ENCODE peak calls at places on chromosomes 7 and 10, in five cellular contexts. V is CD4-positive, CD25-positive, alpha-beta regulatory T cell; I is ascending aorta; S is keratinocyte; N is thoracic aorta. T is an unnamed sample.

GRCh38 chr10:75508239-75508813 is 76.9 kb downstream of the LRMDA start:
- DNase-seq in V (no peak), I (no peak), S (no peak), N (no peak), T (no peak)

GRCh38 chr10:12709516-12709915 is 292.0 kb downstream of the CCDC3 start:
- DNase-seq in V (no peak), I (no peak), S (no peak), N (no peak), T (no peak)

GRCh38 chr7:101235522-101235921 is 2.1 kb downstream of the CLDN15 start:
- DNase-seq in V (no peak), I (no peak), S (no peak), N (no peak), T (peak)

GRCh38 chr10:77692782-77693181 is 55.2 kb upstream of the KCNMA1 start:
- DNase-seq in V (no peak), I (no peak), S (peak), N (no peak), T (no peak)

GRCh38 chr10:17663450-17663849 is 19.5 kb downstream of the STAM start:
- DNase-seq in V (no peak), I (no peak), S (no peak), N (no peak), T (no peak)

GRCh38 chr10:61992683-61993629 is 91.5 kb downstream of the ARID5B start:
- DNase-seq in V (peak), I (peak), S (peak), N (peak), T (no peak)

GRCh38 chr10:103983367-103983911 is 16.5 kb downstream of the SLK start:
- DNase-seq in V (peak), I (no peak), S (no peak), N (no peak), T (no peak)

GRCh38 chr7:43872401-43873165 is 3.3 kb upstream of the MRPS24 start:
- DNase-seq in V (no peak), I (peak), S (peak), N (peak), T (peak)

GRCh38 chr7:42272793-42273665 is 36.0 kb upstream of the GLI3 start:
- DNase-seq in V (no peak), I (no peak), S (no peak), N (no peak), T (no peak)

GRCh38 chr7:155808551-155809331 is 3.5 kb downstream of the SHH start:
- DNase-seq in V (no peak), I (no peak), S (no peak), N (no peak), T (peak)

GRCh38 chr10:103578782-103579382 is 85.4 kb downstream of the NEURL1 start:
- DNase-seq in V (no peak), I (no peak), S (no peak), N (no peak), T (no peak)

GRCh38 chr7:156829669-156830336 is 63.2 kb downstream of the LMBR1 start:
- DNase-seq in V (no peak), I (no peak), S (no peak), N (no peak), T (no peak)

GRCh38 chr7:156833311-156833710 is 59.7 kb downstream of the LMBR1 start:
- DNase-seq in V (no peak), I (no peak), S (no peak), N (no peak), T (no peak)

GRCh38 chr7:156832195-156832877 is 60.6 kb downstream of the LMBR1 start:
- DNase-seq in V (no peak), I (no peak), S (no peak), N (no peak), T (no peak)

GRCh38 chr7:156823441-156823840 is 69.5 kb downstream of the LMBR1 start:
- DNase-seq in V (no peak), I (no peak), S (no peak), N (no peak), T (no peak)

GRCh38 chr7:156827587-156828203 is 65.3 kb downstream of the LMBR1 start:
- DNase-seq in V (peak), I (no peak), S (no peak), N (no peak), T (no peak)
- H3K27ac ChIP-seq in V (no peak), I (no peak), S (no peak), N (no peak), T (no peak)

GRCh38 chr10:70885931-70886903 is 2.1 kb downstream of the PCBD1 start:
- DNase-seq in V (no peak), I (no peak), S (no peak), N (no peak), T (no peak)
- H3K27ac ChIP-seq in V (peak), I (no peak), S (no peak), N (no peak), T (no peak)

GRCh38 chr10:69963835-69964710 is 88.6 kb upstream of the MACROH2A2 start:
- DNase-seq in V (no peak), I (no peak), S (no peak), N (no peak), T (no peak)
- H3K27ac ChIP-seq in V (no peak), I (no peak), S (no peak), N (no peak), T (no peak)

GRCh38 chr10:24983946-24984345 is 31.5 kb upstream of the PRTFDC1 start:
- DNase-seq in V (no peak), I (no peak), S (no peak), N (no peak), T (no peak)
- H3K27ac ChIP-seq in V (no peak), I (no peak), S (no peak), N (no peak), T (no peak)

GRCh38 chr10:72106896-72107295 is 18.5 kb upstream of the SPOCK2 start:
- DNase-seq in V (no peak), I (no peak), S (no peak), N (no peak), T (no peak)
- H3K27ac ChIP-seq in V (peak), I (no peak), S (peak), N (no peak), T (no peak)